ENCODE peak calls at places on chromosomes 11 and 22, in eight cellular contexts. One of them, this sample, is unnamed.
A peak's percentile ranks its signal among the peaks of the same experiment; 100 is the strongest.

GRCh38 chr22:39490135-39490798 is 11.8 kb upstream of the MIEF1 start:
- DNase-seq in lung: peak; percentile 91
- DNase-seq in fibroblast of mammary gland: peak; percentile 75
- DNase-seq in lower leg skin: peak; percentile 84
- DNase-seq in RWPE1: peak; percentile 84
- DNase-seq in nephron progenitor cell: peak; percentile 68
- DNase-seq in IMR-90: peak; percentile 65
- DNase-seq in A673: peak; percentile 91
- DNase-seq in this sample: no peak

GRCh38 chr11:95230054-95231034 is 658 bp downstream of the SESN3 start:
- DNase-seq in RWPE1: peak; percentile 42
- DNase-seq in lower leg skin: peak; percentile 28
- DNase-seq in IMR-90: no peak
- DNase-seq in fibroblast of mammary gland: peak; percentile 35
- DNase-seq in lung: peak; percentile 30
- DNase-seq in A673: peak; percentile 18
- DNase-seq in nephron progenitor cell: peak; percentile 53
- DNase-seq in this sample: no peak

GRCh38 chr11:61429346-61429690 is 457 bp downstream of the CPSF7 start:
- DNase-seq in nephron progenitor cell: peak; percentile 89
- DNase-seq in lower leg skin: peak; percentile 28
- DNase-seq in IMR-90: peak; percentile 44
- DNase-seq in lung: no peak
- DNase-seq in RWPE1: peak; percentile 63
- DNase-seq in fibroblast of mammary gland: peak; percentile 49
- DNase-seq in A673: peak; percentile 66
- DNase-seq in this sample: no peak

GRCh38 chr22:35375031-35375430 is 5.9 kb upstream of the HMOX1 start:
- DNase-seq in RWPE1: no peak
- DNase-seq in lower leg skin: no peak
- DNase-seq in A673: no peak
- DNase-seq in lung: no peak
- DNase-seq in fibroblast of mammary gland: peak; percentile 84
- DNase-seq in IMR-90: peak; percentile 62
- DNase-seq in nephron progenitor cell: no peak
- DNase-seq in this sample: no peak

GRCh38 chr11:16979708-16980622 is 34.2 kb downstream of the PLEKHA7 start:
- DNase-seq in RWPE1: no peak
- DNase-seq in lung: no peak
- DNase-seq in A673: no peak
- DNase-seq in lower leg skin: no peak
- DNase-seq in IMR-90: no peak
- DNase-seq in fibroblast of mammary gland: no peak
- DNase-seq in nephron progenitor cell: no peak
- DNase-seq in this sample: no peak

GRCh38 chr11:72812968-72813739 is 1.1 kb upstream of the ATG16L2 start:
- DNase-seq in lower leg skin: no peak
- DNase-seq in RWPE1: peak; percentile 64
- DNase-seq in A673: peak; percentile 83
- DNase-seq in fibroblast of mammary gland: peak; percentile 67
- DNase-seq in lung: peak; percentile 62
- DNase-seq in nephron progenitor cell: peak; percentile 51
- DNase-seq in IMR-90: peak; percentile 60
- DNase-seq in this sample: no peak

GRCh38 chr22:39173787-39174497 is 21.5 kb upstream of the CBX7 start:
- DNase-seq in IMR-90: no peak
- DNase-seq in RWPE1: no peak
- DNase-seq in lung: no peak
- DNase-seq in A673: no peak
- DNase-seq in fibroblast of mammary gland: no peak
- DNase-seq in lower leg skin: no peak
- DNase-seq in nephron progenitor cell: no peak
- DNase-seq in this sample: no peak

GRCh38 chr22:44423556-44423955 is 74.5 kb downstream of the RTL6 start:
- DNase-seq in nephron progenitor cell: no peak
- DNase-seq in fibroblast of mammary gland: no peak
- DNase-seq in lower leg skin: no peak
- DNase-seq in RWPE1: no peak
- DNase-seq in IMR-90: no peak
- DNase-seq in A673: no peak
- DNase-seq in lung: no peak
- DNase-seq in this sample: no peak

GRCh38 chr22:25779890-25780289 is 37.9 kb downstream of the MYO18B start:
- DNase-seq in fibroblast of mammary gland: no peak
- DNase-seq in lung: no peak
- DNase-seq in lower leg skin: no peak
- DNase-seq in IMR-90: no peak
- DNase-seq in nephron progenitor cell: no peak
- DNase-seq in RWPE1: no peak
- DNase-seq in A673: no peak
- DNase-seq in this sample: no peak

GRCh38 chr11:73241300-73241699 is 23.2 kb downstream of the P2RY2 start:
- DNase-seq in RWPE1: no peak
- DNase-seq in nephron progenitor cell: no peak
- DNase-seq in lung: no peak
- DNase-seq in lower leg skin: no peak
- DNase-seq in IMR-90: no peak
- DNase-seq in A673: no peak
- DNase-seq in fibroblast of mammary gland: no peak
- DNase-seq in this sample: no peak

GRCh38 chr22:20437253-20438065 is at the start of gene SCARF2:
- DNase-seq in fibroblast of mammary gland: no peak
- DNase-seq in A673: no peak
- DNase-seq in lower leg skin: no peak
- DNase-seq in nephron progenitor cell: peak; percentile 85
- DNase-seq in lung: no peak
- DNase-seq in RWPE1: no peak
- DNase-seq in IMR-90: peak; percentile 62
- DNase-seq in this sample: no peak

GRCh38 chr11:94027210-94027609 is 6.1 kb downstream of the HEPHL1 start:
- DNase-seq in RWPE1: no peak
- DNase-seq in IMR-90: no peak
- DNase-seq in A673: no peak
- DNase-seq in nephron progenitor cell: no peak
- DNase-seq in lung: no peak
- DNase-seq in fibroblast of mammary gland: no peak
- DNase-seq in lower leg skin: no peak
- DNase-seq in this sample: no peak

GRCh38 chr22:29782061-29782845 is 15.1 kb downstream of the UQCR10 start:
- DNase-seq in lung: no peak
- DNase-seq in IMR-90: peak; percentile 46
- DNase-seq in A673: no peak
- DNase-seq in fibroblast of mammary gland: no peak
- DNase-seq in RWPE1: no peak
- DNase-seq in nephron progenitor cell: no peak
- DNase-seq in lower leg skin: peak; percentile 49
- DNase-seq in this sample: no peak

GRCh38 chr11:25702417-25702816 is 629.5 kb upstream of the ANO3 start:
- DNase-seq in IMR-90: no peak
- DNase-seq in RWPE1: no peak
- DNase-seq in lung: no peak
- DNase-seq in nephron progenitor cell: no peak
- DNase-seq in A673: no peak
- DNase-seq in lower leg skin: no peak
- DNase-seq in fibroblast of mammary gland: no peak
- DNase-seq in this sample: no peak

GRCh38 chr11:132357811-132358572 is 987.6 kb downstream of the NTM start:
- DNase-seq in IMR-90: no peak
- DNase-seq in nephron progenitor cell: no peak
- DNase-seq in fibroblast of mammary gland: no peak
- DNase-seq in A673: no peak
- DNase-seq in lung: no peak
- DNase-seq in lower leg skin: no peak
- DNase-seq in RWPE1: no peak
- DNase-seq in this sample: no peak

GRCh38 chr22:37156686-37157435 is 7.1 kb upstream of the IL2RB start:
- DNase-seq in nephron progenitor cell: no peak
- DNase-seq in RWPE1: no peak
- DNase-seq in lower leg skin: no peak
- DNase-seq in fibroblast of mammary gland: no peak
- DNase-seq in A673: no peak
- DNase-seq in IMR-90: no peak
- DNase-seq in lung: no peak
- DNase-seq in this sample: no peak

GRCh38 chr11:83722392-83722791 is 436.2 kb upstream of the CCDC90B start:
- DNase-seq in lower leg skin: peak; percentile 22
- DNase-seq in fibroblast of mammary gland: no peak
- DNase-seq in lung: no peak
- DNase-seq in RWPE1: no peak
- DNase-seq in IMR-90: no peak
- DNase-seq in nephron progenitor cell: no peak
- DNase-seq in A673: no peak
- DNase-seq in this sample: no peak

GRCh38 chr22:24400037-24400725 is 27.2 kb upstream of the ADORA2A start:
- DNase-seq in A673: no peak
- DNase-seq in nephron progenitor cell: no peak
- DNase-seq in IMR-90: no peak
- DNase-seq in lung: no peak
- DNase-seq in RWPE1: no peak
- DNase-seq in lower leg skin: no peak
- DNase-seq in fibroblast of mammary gland: no peak
- DNase-seq in this sample: no peak

GRCh38 chr11:1548221-1549070 is 23.6 kb downstream of the DUSP8 start:
- DNase-seq in nephron progenitor cell: peak; percentile 45
- DNase-seq in A673: no peak
- DNase-seq in lung: peak; percentile 77
- DNase-seq in IMR-90: peak; percentile 42
- DNase-seq in RWPE1: no peak
- DNase-seq in fibroblast of mammary gland: peak; percentile 10
- DNase-seq in lower leg skin: no peak
- DNase-seq in this sample: no peak

DNA sequence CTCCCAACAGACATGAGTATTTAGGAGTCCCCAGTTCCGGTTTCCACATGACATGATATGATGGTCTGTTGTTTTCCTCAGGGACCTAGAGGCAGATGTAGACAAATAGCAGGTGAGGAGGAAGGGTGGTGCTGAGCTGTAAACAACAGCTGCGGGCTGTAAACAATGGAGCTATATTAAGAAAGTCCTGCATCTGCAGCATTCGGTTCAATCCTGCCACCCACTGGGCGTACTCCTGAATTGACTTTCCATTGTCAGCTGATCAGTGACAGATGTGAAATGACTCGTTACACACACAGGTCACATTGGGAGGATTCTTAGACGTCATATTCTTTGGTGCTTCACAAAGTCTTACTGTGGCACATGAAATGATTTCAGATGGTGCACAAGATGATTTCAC is 26.8 kb upstream of the RAG1 start:
- DNase-seq in fibroblast of mammary gland: peak; percentile 73
- DNase-seq in A673: peak; percentile 84
- DNase-seq in nephron progenitor cell: no peak
- DNase-seq in lung: no peak
- DNase-seq in lower leg skin: no peak
- DNase-seq in RWPE1: no peak
- DNase-seq in IMR-90: peak; percentile 45
- DNase-seq in this sample: peak; percentile 37
- TF ChIP-seq CTCF in fibroblast of mammary gland: peak; percentile 46
- TF ChIP-seq CTCF in A673: peak; percentile 76
- TF ChIP-seq CTCF in nephron progenitor cell: no peak
- TF ChIP-seq CTCF in lung: peak; percentile 5
- TF ChIP-seq CTCF in lower leg skin: no peak
- TF ChIP-seq CTCF in RWPE1: no peak
- TF ChIP-seq CTCF in IMR-90: peak; percentile 28
- TF ChIP-seq CTCF in this sample: peak; percentile 32

DNA sequence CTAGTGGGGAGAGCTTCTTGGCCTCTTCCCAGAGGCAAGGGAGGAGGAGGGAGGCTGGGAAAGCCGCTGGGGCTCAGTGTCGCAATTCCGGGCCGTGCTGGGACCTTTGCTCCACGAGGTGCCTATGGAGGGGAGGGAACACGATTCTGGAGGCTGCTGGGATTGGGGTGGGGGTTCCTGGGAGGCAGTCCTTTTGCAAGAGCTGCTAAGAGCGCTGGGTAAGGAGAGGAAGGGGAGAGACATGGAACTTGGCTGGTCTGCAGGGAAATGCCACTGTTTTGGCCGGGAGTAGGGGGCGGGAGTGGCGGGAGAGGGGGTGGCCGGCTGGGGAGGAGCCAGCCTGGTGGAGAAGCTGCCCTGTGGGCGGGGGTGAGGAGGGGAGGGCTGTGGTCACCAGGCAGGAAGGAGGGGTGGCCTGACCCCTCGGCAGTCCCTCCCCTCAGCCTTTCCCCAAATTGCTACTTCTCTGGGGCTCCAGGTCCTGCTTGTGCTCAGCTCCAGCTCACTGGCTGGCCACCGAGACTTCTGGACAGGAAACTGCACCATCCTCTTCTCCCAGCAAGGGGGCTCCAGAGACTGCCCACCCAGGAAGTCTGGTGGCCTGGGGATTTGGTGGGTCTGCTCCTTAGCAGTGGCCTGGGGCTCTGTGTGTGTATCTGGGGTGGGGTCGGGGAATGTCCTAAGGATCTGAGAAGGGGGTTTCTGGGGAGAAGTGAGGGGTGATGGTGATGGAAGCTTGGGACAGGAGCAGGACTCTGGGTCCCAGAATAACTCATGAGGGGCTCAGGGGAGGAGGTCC is at the start of gene NR1H3:
- DNase-seq in A673: peak; percentile 77
- DNase-seq in IMR-90: peak; percentile 66
- DNase-seq in fibroblast of mammary gland: peak; percentile 82
- DNase-seq in nephron progenitor cell: peak; percentile 73
- DNase-seq in RWPE1: peak; percentile 41
- DNase-seq in lower leg skin: peak; percentile 62
- DNase-seq in lung: peak; percentile 84
- DNase-seq in this sample: peak; percentile 55
- TF ChIP-seq CTCF in A673: peak; percentile 71
- TF ChIP-seq CTCF in IMR-90: peak; percentile 72
- TF ChIP-seq CTCF in fibroblast of mammary gland: peak; percentile 65
- TF ChIP-seq CTCF in nephron progenitor cell: peak; percentile 53
- TF ChIP-seq CTCF in RWPE1: peak; percentile 9
- TF ChIP-seq CTCF in lower leg skin: no peak
- TF ChIP-seq CTCF in lung: peak; percentile 20
- TF ChIP-seq CTCF in this sample: peak; percentile 71

DNA sequence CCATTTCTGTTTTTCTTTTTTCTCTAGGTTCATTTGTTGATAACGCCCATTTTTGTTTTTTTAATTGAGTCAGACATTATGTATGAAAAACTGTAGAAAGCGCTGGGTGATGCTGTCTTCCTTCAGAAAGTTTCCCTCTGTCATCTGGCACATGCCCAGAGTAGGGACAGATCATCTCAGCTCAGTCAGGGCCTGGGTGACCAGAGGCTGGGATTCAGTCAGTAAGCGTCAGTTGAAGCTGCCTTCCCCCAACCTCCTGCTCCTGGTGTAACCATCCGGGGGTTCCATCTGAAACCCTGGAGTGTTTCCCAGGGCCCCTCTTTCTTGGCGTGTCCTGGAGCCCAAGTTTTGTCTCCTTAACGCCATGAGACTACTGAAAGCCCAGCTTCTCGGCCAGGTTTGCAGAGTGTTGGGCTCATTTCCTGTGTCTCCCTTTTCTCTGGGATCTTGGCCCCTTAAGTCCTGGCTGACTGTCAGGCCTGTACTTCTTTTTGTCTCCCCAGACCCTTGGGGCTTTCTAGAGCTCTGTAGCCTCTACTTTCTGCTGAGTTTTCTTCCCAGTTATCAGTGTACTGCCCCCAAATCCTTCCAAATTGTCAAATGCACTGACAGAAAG is 10.7 kb downstream of the PPFIA1 start:
- DNase-seq in IMR-90: peak; percentile 83
- DNase-seq in fibroblast of mammary gland: peak; percentile 80
- DNase-seq in lower leg skin: peak; percentile 28
- DNase-seq in nephron progenitor cell: no peak
- DNase-seq in A673: no peak
- DNase-seq in lung: no peak
- DNase-seq in RWPE1: no peak
- DNase-seq in this sample: no peak
- TF ChIP-seq CTCF in IMR-90: peak; percentile 38
- TF ChIP-seq CTCF in fibroblast of mammary gland: peak; percentile 12
- TF ChIP-seq CTCF in lower leg skin: no peak
- TF ChIP-seq CTCF in nephron progenitor cell: no peak
- TF ChIP-seq CTCF in A673: no peak
- TF ChIP-seq CTCF in lung: no peak
- TF ChIP-seq CTCF in RWPE1: no peak
- TF ChIP-seq CTCF in this sample: no peak

GRCh38 chr11:77524539-77524938 is 50.6 kb upstream of the PAK1 start:
- DNase-seq in lower leg skin: no peak
- DNase-seq in fibroblast of mammary gland: no peak
- DNase-seq in A673: no peak
- DNase-seq in lung: no peak
- DNase-seq in RWPE1: no peak
- DNase-seq in IMR-90: no peak
- DNase-seq in nephron progenitor cell: no peak
- DNase-seq in this sample: no peak
- TF ChIP-seq CTCF in lower leg skin: no peak
- TF ChIP-seq CTCF in fibroblast of mammary gland: no peak
- TF ChIP-seq CTCF in A673: no peak
- TF ChIP-seq CTCF in lung: no peak
- TF ChIP-seq CTCF in RWPE1: no peak
- TF ChIP-seq CTCF in IMR-90: no peak
- TF ChIP-seq CTCF in nephron progenitor cell: no peak
- TF ChIP-seq CTCF in this sample: no peak

This sample was measured in HFF-Myc.